ENCODE peak calls at places on chromosome X, in eight cellular contexts. One of them, this sample, is unnamed. For H3K36me3, the result is how much of the 10 kb centered on the place peaks cover.

GRCh38 chrX:54484666-54485065 is 11.4 kb downstream of the FGD1 start:
- DNase-seq in breast epithelium: no peak
- DNase-seq in tibial nerve: no peak
- DNase-seq in left lung: no peak
- DNase-seq in transverse colon: no peak
- DNase-seq in SK-N-SH: peak
- DNase-seq in IMR-90: no peak
- DNase-seq in mesenchymal stem cell: no peak
- DNase-seq in this sample: no peak

GRCh38 chrX:153495362-153495751 is 577 bp downstream of the BGN start:
- DNase-seq in breast epithelium: no peak
- DNase-seq in tibial nerve: no peak
- DNase-seq in left lung: no peak
- DNase-seq in transverse colon: no peak
- DNase-seq in SK-N-SH: no peak
- DNase-seq in IMR-90: peak
- DNase-seq in mesenchymal stem cell: no peak
- DNase-seq in this sample: no peak

GRCh38 chrX:15960237-15960636 is 105.6 kb upstream of the AP1S2 start:
- DNase-seq in breast epithelium: no peak
- DNase-seq in tibial nerve: no peak
- DNase-seq in left lung: no peak
- DNase-seq in transverse colon: no peak
- DNase-seq in SK-N-SH: no peak
- DNase-seq in IMR-90: no peak
- DNase-seq in mesenchymal stem cell: no peak
- DNase-seq in this sample: no peak

GRCh38 chrX:54358424-54359211 is 772 bp upstream of the WNK3 start:
- DNase-seq in breast epithelium: peak
- DNase-seq in tibial nerve: no peak
- DNase-seq in left lung: peak
- DNase-seq in transverse colon: peak
- DNase-seq in SK-N-SH: peak
- DNase-seq in IMR-90: peak
- DNase-seq in mesenchymal stem cell: peak
- DNase-seq in this sample: peak

GRCh38 chrX:154457491-154458115 is 478 bp upstream of the PLXNA3 start:
- DNase-seq in breast epithelium: no peak
- DNase-seq in tibial nerve: no peak
- DNase-seq in left lung: peak
- DNase-seq in transverse colon: peak
- DNase-seq in SK-N-SH: peak
- DNase-seq in IMR-90: no peak
- DNase-seq in mesenchymal stem cell: no peak
- DNase-seq in this sample: peak

GRCh38 chrX:53563324-53563723 is 123.2 kb downstream of the HUWE1 start:
- DNase-seq in breast epithelium: no peak
- DNase-seq in tibial nerve: no peak
- DNase-seq in left lung: no peak
- DNase-seq in transverse colon: no peak
- DNase-seq in SK-N-SH: no peak
- DNase-seq in IMR-90: no peak
- DNase-seq in mesenchymal stem cell: no peak
- DNase-seq in this sample: no peak

GRCh38 chrX:10050481-10050880 is 83.3 kb downstream of the CLDN34 start:
- DNase-seq in breast epithelium: peak
- DNase-seq in tibial nerve: no peak
- DNase-seq in left lung: no peak
- DNase-seq in transverse colon: no peak
- DNase-seq in SK-N-SH: no peak
- DNase-seq in IMR-90: peak
- DNase-seq in mesenchymal stem cell: no peak
- DNase-seq in this sample: no peak

GRCh38 chrX:141814213-141814857 is 23.8 kb upstream of the MAGEC3 start:
- DNase-seq in breast epithelium: no peak
- DNase-seq in tibial nerve: no peak
- DNase-seq in left lung: no peak
- DNase-seq in transverse colon: no peak
- DNase-seq in SK-N-SH: no peak
- DNase-seq in IMR-90: no peak
- DNase-seq in mesenchymal stem cell: no peak
- DNase-seq in this sample: no peak

GRCh38 chrX:9788908-9789307 is 2.7 kb downstream of the SHROOM2 start:
- DNase-seq in breast epithelium: no peak
- DNase-seq in tibial nerve: no peak
- DNase-seq in left lung: no peak
- DNase-seq in transverse colon: no peak
- DNase-seq in SK-N-SH: no peak
- DNase-seq in IMR-90: peak
- DNase-seq in mesenchymal stem cell: peak
- DNase-seq in this sample: no peak

DNA sequence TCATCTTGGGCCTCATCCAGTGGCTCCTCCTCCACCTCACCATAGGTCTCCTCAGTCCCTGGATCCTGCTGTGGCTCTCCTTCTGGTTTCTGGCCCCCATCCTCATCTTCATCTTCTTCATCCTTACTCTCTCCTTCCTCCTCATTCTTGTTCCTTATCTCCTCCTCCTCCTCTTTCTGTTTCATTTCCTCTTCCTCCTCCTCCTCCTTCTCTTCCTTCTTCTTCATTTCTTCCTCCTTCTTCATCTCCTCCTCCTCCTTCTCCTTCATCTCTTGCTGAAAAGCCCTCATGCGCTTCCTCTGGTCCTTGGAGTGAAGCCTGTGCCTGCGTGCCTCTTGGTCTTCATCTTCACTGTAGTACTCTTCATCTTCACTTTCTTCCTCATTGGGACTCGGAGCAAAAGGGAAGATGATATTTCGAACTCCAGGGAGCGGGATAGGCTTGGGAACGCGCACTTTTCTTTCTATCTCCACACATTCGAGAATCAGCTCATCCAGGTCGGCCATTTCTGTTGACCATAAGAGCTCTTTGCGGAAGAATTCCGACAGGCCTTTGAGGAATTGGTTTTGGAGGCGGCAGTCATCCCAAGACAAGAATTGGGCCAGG is 1.5 kb downstream of the RTL5 start:
- DNase-seq in breast epithelium: no peak
- DNase-seq in tibial nerve: no peak
- DNase-seq in left lung: no peak
- DNase-seq in transverse colon: no peak
- DNase-seq in SK-N-SH: no peak
- DNase-seq in IMR-90: no peak
- DNase-seq in mesenchymal stem cell: no peak
- DNase-seq in this sample: no peak
- H3K36me3 ChIP-seq in breast epithelium: under half
- H3K36me3 ChIP-seq in tibial nerve: under half
- H3K36me3 ChIP-seq in left lung: under half
- H3K36me3 ChIP-seq in transverse colon: under half
- H3K36me3 ChIP-seq in SK-N-SH: under half
- H3K36me3 ChIP-seq in IMR-90: under half
- H3K36me3 ChIP-seq in mesenchymal stem cell: under half
- H3K36me3 ChIP-seq in this sample: under half

GRCh38 chrX:133926099-133926498 is 59.3 kb downstream of the GPC3 start:
- DNase-seq in breast epithelium: no peak
- DNase-seq in tibial nerve: no peak
- DNase-seq in left lung: no peak
- DNase-seq in transverse colon: no peak
- DNase-seq in SK-N-SH: no peak
- DNase-seq in IMR-90: no peak
- DNase-seq in mesenchymal stem cell: no peak
- DNase-seq in this sample: no peak
- H3K27ac ChIP-seq in breast epithelium: no peak
- H3K27ac ChIP-seq in tibial nerve: no peak
- H3K27ac ChIP-seq in left lung: no peak
- H3K27ac ChIP-seq in transverse colon: no peak
- H3K27ac ChIP-seq in SK-N-SH: no peak
- H3K27ac ChIP-seq in IMR-90: no peak
- H3K27ac ChIP-seq in mesenchymal stem cell: no peak
- H3K27ac ChIP-seq in this sample: no peak

GRCh38 chrX:48703642-48704481 is 7.3 kb downstream of the SUV39H1 start:
- DNase-seq in breast epithelium: peak
- DNase-seq in tibial nerve: no peak
- DNase-seq in left lung: no peak
- DNase-seq in transverse colon: no peak
- DNase-seq in SK-N-SH: no peak
- DNase-seq in IMR-90: peak
- DNase-seq in mesenchymal stem cell: peak
- DNase-seq in this sample: no peak
- H3K36me3 ChIP-seq in breast epithelium: under half
- H3K36me3 ChIP-seq in tibial nerve: under half
- H3K36me3 ChIP-seq in left lung: under half
- H3K36me3 ChIP-seq in transverse colon: under half
- H3K36me3 ChIP-seq in SK-N-SH: under half
- H3K36me3 ChIP-seq in IMR-90: under half
- H3K36me3 ChIP-seq in mesenchymal stem cell: under half
- H3K36me3 ChIP-seq in this sample: under half

GRCh38 chrX:150692296-150692695 is 900 bp upstream of the MTMR1 start:
- DNase-seq in breast epithelium: no peak
- DNase-seq in tibial nerve: no peak
- DNase-seq in left lung: no peak
- DNase-seq in transverse colon: no peak
- DNase-seq in SK-N-SH: peak
- DNase-seq in IMR-90: no peak
- DNase-seq in mesenchymal stem cell: no peak
- DNase-seq in this sample: no peak
- H3K27ac ChIP-seq in breast epithelium: peak
- H3K27ac ChIP-seq in tibial nerve: peak
- H3K27ac ChIP-seq in left lung: no peak
- H3K27ac ChIP-seq in transverse colon: peak
- H3K27ac ChIP-seq in SK-N-SH: no peak
- H3K27ac ChIP-seq in IMR-90: peak
- H3K27ac ChIP-seq in mesenchymal stem cell: peak
- H3K27ac ChIP-seq in this sample: peak

GRCh38 chrX:13717697-13718483 is 16.5 kb downstream of the TRAPPC2 start:
- DNase-seq in breast epithelium: no peak
- DNase-seq in tibial nerve: no peak
- DNase-seq in left lung: no peak
- DNase-seq in transverse colon: no peak
- DNase-seq in SK-N-SH: no peak
- DNase-seq in IMR-90: peak
- DNase-seq in mesenchymal stem cell: peak
- DNase-seq in this sample: no peak
- H3K36me3 ChIP-seq in breast epithelium: under half
- H3K36me3 ChIP-seq in tibial nerve: under half
- H3K36me3 ChIP-seq in left lung: under half
- H3K36me3 ChIP-seq in transverse colon: under half
- H3K36me3 ChIP-seq in SK-N-SH: half or more
- H3K36me3 ChIP-seq in IMR-90: under half
- H3K36me3 ChIP-seq in mesenchymal stem cell: under half
- H3K36me3 ChIP-seq in this sample: under half